ENCODE peak calls at places on chromosomes 13 and 19, in five cellular contexts. A is osteoblast; T is effector memory CD4-positive, alpha-beta T cell; J is endothelial cell of umbilical vein; M is pancreas. K is an unnamed sample. For H3K9me3, the result is how much of the 10 kb centered on the place peaks cover.

GRCh38 chr13:95074820-95075219 is 226.4 kb downstream of the ABCC4 start:
- DNase-seq in A (no peak), T (no peak), J (no peak), M (no peak), K (no peak)

GRCh38 chr19:41930322-41930722 is 2.1 kb upstream of the ERFL start:
- DNase-seq in A (no peak), T (no peak), J (no peak), M (no peak), K (no peak)

GRCh38 chr13:99196466-99197256 is 4.0 kb upstream of the UBAC2 start:
- DNase-seq in A (peak), T (no peak), J (peak), M (no peak), K (no peak)

GRCh38 chr13:36884235-36884634 is 35.8 kb downstream of the SMAD9 start:
- DNase-seq in A (no peak), T (no peak), J (no peak), M (no peak), K (no peak)

GRCh38 chr13:99218545-99218944 is 17.9 kb downstream of the UBAC2 start:
- DNase-seq in A (no peak), T (no peak), J (peak), M (peak), K (no peak)

GRCh38 chr19:42531313-42531712 is 3.0 kb upstream of the CEACAM1 start:
- DNase-seq in A (no peak), T (no peak), J (no peak), M (no peak), K (no peak)

GRCh38 chr13:48400820-48401219 is 12.1 kb downstream of the LPAR6 start:
- DNase-seq in A (peak), T (no peak), J (peak), M (no peak), K (no peak)

GRCh38 chr13:74134777-74135305 is 637 bp upstream of the KLF12 start:
- DNase-seq in A (peak), T (peak), J (no peak), M (peak), K (peak)

GRCh38 chr13:47426126-47426849 is 529.4 kb upstream of the HTR2A start:
- DNase-seq in A (no peak), T (no peak), J (no peak), M (no peak), K (no peak)

GRCh38 chr13:32940601-32941000 is 75.6 kb upstream of the KL start:
- DNase-seq in A (no peak), T (no peak), J (no peak), M (no peak), K (no peak)

GRCh38 chr13:72458701-72459100 is 268.7 kb downstream of the MZT1 start:
- DNase-seq in A (no peak), T (no peak), J (no peak), M (no peak), K (no peak)

GRCh38 chr13:109610517-109610916 is 175.9 kb downstream of the IRS2 start:
- DNase-seq in A (no peak), T (no peak), J (no peak), M (no peak), K (peak)

GRCh38 chr13:24630851-24631341 is 49.3 kb upstream of the ATP12A start:
- DNase-seq in A (no peak), T (no peak), J (no peak), M (no peak), K (no peak)

GRCh38 chr13:29577135-29578051 is 18.1 kb downstream of the SLC7A1 start:
- DNase-seq in A (no peak), T (no peak), J (no peak), M (peak), K (no peak)

GRCh38 chr13:74730556-74731331 is 596.5 kb upstream of the KLF12 start:
- DNase-seq in A (no peak), T (no peak), J (peak), M (no peak), K (no peak)

GRCh38 chr19:47187023-47187655 is 43.9 kb downstream of the BBC3 start:
- DNase-seq in A (no peak), T (no peak), J (no peak), M (no peak), K (no peak)

GRCh38 chr13:93169980-93170379 is 56.6 kb upstream of the GPC6 start:
- DNase-seq in A (peak), T (no peak), J (no peak), M (no peak), K (no peak)

GRCh38 chr19:49436381-49437017 is 4.8 kb downstream of the SLC17A7 start:
- DNase-seq in A (peak), T (peak), J (no peak), M (no peak), K (peak)

GRCh38 chr19:47483800-47484690 is at the start of gene KPTN:
- DNase-seq in A (peak), T (peak), J (peak), M (peak), K (peak)

GRCh38 chr19:45595814-45596213 is 6.2 kb downstream of the GPR4 start:
- DNase-seq in A (peak), T (no peak), J (no peak), M (no peak), K (no peak)

GRCh38 chr19:10118960-10119359 is 739 bp downstream of the EIF3G start:
- DNase-seq in A (peak), T (no peak), J (no peak), M (no peak), K (no peak)

GRCh38 chr19:11405846-11406643 is 13.1 kb downstream of the RGL3 start:
- DNase-seq in A (peak), T (no peak), J (no peak), M (no peak), K (no peak)

GRCh38 chr19:24074720-24075119 is 12.3 kb upstream of the ZNF254 start:
- DNase-seq in A (no peak), T (no peak), J (no peak), M (no peak), K (no peak)

GRCh38 chr13:104854007-104854406 is 1681.5 kb downstream of the EFNB2 start:
- DNase-seq in A (no peak), T (no peak), J (no peak), M (no peak), K (no peak)

GRCh38 chr19:54489766-54490165 is 12.9 kb upstream of the LAIR2 start:
- DNase-seq in A (no peak), T (no peak), J (no peak), M (no peak), K (no peak)

GRCh38 chr19:13078897-13079541 is 23.6 kb downstream of the LYL1 start:
- DNase-seq in A (no peak), T (no peak), J (no peak), M (no peak), K (no peak)

GRCh38 chr19:18933297-18933696 is 7.7 kb downstream of the HOMER3 start:
- DNase-seq in A (peak), T (no peak), J (no peak), M (no peak), K (no peak)

GRCh38 chr13:111906816-111907215 is 160.1 kb upstream of the SOX1 start:
- DNase-seq in A (no peak), T (no peak), J (no peak), M (no peak), K (no peak)

GRCh38 chr13:32135655-32136054 is 104.1 kb downstream of the FRY start:
- DNase-seq in A (no peak), T (no peak), J (no peak), M (no peak), K (no peak)

GRCh38 chr13:46654956-46655726 is 102.2 kb downstream of the LRCH1 start:
- DNase-seq in A (no peak), T (no peak), J (peak), M (no peak), K (no peak)

GRCh38 chr19:44808463-44809371 is at the start of gene BCAM:
- DNase-seq in A (peak), T (no peak), J (peak), M (peak), K (no peak)

GRCh38 chr13:33494596-33495214 is 209.2 kb upstream of the STARD13 start:
- DNase-seq in A (peak), T (no peak), J (peak), M (no peak), K (no peak)

GRCh38 chr19:35048911-35049411 is 7.4 kb downstream of the HPN start:
- DNase-seq in A (peak), T (no peak), J (no peak), M (peak), K (no peak)

GRCh38 chr19:45293682-45294081 is 29.0 kb downstream of the CKM start:
- DNase-seq in A (no peak), T (no peak), J (no peak), M (no peak), K (no peak)

GRCh38 chr19:1009043-1009975 is 9.1 kb downstream of the GRIN3B start:
- DNase-seq in A (peak), T (no peak), J (no peak), M (no peak), K (no peak)

GRCh38 chr13:43551897-43552456 is 234.8 kb downstream of the ENOX1 start:
- DNase-seq in A (no peak), T (no peak), J (no peak), M (no peak), K (no peak)

GRCh38 chr19:34475975-34476594 is 5.5 kb upstream of the WTIP start:
- DNase-seq in A (no peak), T (no peak), J (no peak), M (no peak), K (no peak)

GRCh38 chr19:57111329-57111644 is 8.5 kb upstream of the USP29 start:
- DNase-seq in A (no peak), T (no peak), J (no peak), M (no peak), K (no peak)

GRCh38 chr19:57106646-57107235 is 13.0 kb upstream of the USP29 start:
- DNase-seq in A (no peak), T (no peak), J (no peak), M (no peak), K (no peak)

GRCh38 chr19:57105976-57106610 is 13.7 kb upstream of the USP29 start:
- DNase-seq in A (no peak), T (no peak), J (no peak), M (no peak), K (no peak)

GRCh38 chr19:57110592-57111328 is 9.0 kb upstream of the USP29 start:
- DNase-seq in A (no peak), T (no peak), J (no peak), M (peak), K (no peak)
- H3K9me3 ChIP-seq in A (under half), T (under half), J (under half), M (under half), K (under half)

GRCh38 chr19:57570707-57571106 is 8.0 kb downstream of the ZNF416 start:
- DNase-seq in A (no peak), T (no peak), J (no peak), M (no peak), K (no peak)
- H3K9me3 ChIP-seq in A (half or more), T (half or more), J (under half), M (under half), K (half or more)

GRCh38 chr19:52948025-52948770 is 14.5 kb downstream of the ZNF816 start:
- DNase-seq in A (no peak), T (no peak), J (no peak), M (no peak), K (no peak)
- H3K9me3 ChIP-seq in A (under half), T (half or more), J (under half), M (under half), K (under half)

GRCh38 chr13:40488869-40489391 is 177.5 kb downstream of the FOXO1 start:
- DNase-seq in A (no peak), T (no peak), J (no peak), M (no peak), K (no peak)

GRCh38 chr13:40492511-40492910 is 173.9 kb downstream of the FOXO1 start:
- DNase-seq in A (no peak), T (no peak), J (no peak), M (no peak), K (no peak)

GRCh38 chr13:40494513-40494912 is 171.9 kb downstream of the FOXO1 start:
- DNase-seq in A (peak), T (no peak), J (peak), M (no peak), K (no peak)

GRCh38 chr13:40486518-40487163 is 179.8 kb downstream of the FOXO1 start:
- DNase-seq in A (no peak), T (no peak), J (no peak), M (no peak), K (no peak)

GRCh38 chr13:40490086-40490723 is 176.2 kb downstream of the FOXO1 start:
- DNase-seq in A (no peak), T (no peak), J (no peak), M (no peak), K (no peak)
- H3K9me3 ChIP-seq in A (under half), T (under half), J (under half), M (under half), K (under half)

DNA sequence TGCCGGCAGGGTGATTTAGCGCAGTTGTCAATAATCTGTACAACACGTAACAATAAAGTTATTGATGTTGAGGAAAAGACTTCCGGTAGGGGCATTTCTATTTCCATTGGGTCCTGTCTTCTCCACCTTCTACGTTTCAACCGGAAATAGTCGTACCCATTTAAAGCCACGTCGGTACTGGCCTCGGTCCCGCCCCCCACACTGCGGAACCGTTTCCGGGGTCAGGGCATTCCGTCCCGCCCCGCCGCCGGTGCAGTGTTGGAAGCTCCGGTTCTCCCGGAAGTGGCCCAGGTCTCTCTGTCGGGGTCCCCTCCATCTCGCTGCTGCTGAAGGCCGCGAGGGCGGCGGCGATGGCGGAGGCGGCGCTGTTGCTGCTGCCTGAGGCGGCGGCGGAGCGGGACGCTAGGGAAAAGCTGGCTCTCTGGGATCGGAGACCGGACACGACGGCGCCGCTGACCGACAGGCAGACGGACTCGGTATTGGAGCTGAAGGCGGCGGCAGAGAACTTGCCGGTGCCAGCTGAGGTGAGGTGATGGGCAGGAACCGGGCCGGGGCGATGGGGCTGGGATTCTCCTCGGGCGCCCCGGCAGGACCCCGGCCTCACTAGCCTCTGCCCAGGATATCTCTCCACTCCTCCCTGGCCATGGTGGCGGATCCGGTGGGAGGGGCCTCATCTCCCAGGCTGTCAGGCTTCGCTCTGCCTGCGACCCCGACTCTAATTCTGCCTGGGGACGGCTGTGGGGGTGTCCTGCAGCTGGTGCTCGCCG is at the start of gene COG3:
- DNase-seq in A (peak), T (peak), J (peak), M (peak), K (peak)
- H3K9me3 ChIP-seq in A (under half), T (under half), J (under half), M (under half), K (under half)

DNA sequence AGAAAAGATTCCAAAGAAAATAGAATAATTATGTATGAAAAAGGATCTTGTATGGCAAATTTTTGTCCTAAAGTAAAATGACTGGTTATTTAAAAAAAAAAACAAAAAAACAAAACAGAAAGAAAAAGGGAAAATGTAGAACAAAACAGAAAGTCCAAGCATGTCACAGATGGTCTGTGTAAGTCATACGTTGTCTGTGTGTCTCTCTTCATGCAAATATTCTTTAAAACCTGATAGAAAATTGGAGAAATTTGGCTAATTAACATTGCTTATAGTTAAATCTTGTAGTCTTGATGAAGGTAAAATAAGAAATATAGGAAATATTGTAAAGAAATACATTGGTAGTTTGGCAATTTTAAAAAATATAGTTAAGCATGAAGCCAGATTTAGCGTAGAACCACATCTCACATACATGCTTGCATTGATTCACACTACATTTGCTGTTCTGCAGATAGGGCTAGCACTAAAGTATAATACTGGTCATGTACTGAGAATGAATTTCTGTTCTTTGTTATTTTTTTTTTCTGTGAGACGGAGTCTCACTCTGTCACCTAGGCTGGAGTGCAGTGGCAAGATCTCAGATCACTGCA is 58.4 kb downstream of the SPRYD7 start:
- DNase-seq in A (no peak), T (no peak), J (no peak), M (no peak), K (no peak)
- H3K9me3 ChIP-seq in A (under half), T (under half), J (under half), M (under half), K (under half)

DNA sequence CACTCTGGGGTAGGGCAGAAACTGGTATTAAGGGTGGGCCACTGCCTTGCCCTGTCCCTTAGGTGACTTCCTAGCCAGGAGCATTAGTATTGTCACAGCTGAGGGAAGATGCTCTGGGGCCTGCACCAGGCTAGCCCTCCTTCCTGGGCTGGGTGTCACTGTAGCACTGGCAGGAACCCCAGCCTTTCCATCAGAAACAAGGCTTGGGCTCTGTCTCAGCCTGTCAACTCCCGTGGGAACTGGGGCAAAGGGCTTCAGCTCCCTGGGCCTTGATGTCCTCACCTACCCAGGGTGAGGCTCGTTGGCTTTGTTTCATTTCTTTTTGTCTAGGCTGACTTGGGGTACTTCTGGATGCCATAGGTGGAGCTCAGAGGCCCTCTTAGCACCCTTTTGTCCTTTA is 18.0 kb downstream of the PAF1 start:
- DNase-seq in A (peak), T (no peak), J (no peak), M (no peak), K (no peak)
- H3K9me3 ChIP-seq in A (under half), T (under half), J (under half), M (under half), K (under half)

GRCh38 chr19:52444506-52444905 is 8.8 kb upstream of the ZNF578 start:
- DNase-seq in A (no peak), T (no peak), J (no peak), M (no peak), K (no peak)

GRCh38 chr19:52442179-52442578 is 11.2 kb upstream of the ZNF578 start:
- DNase-seq in A (no peak), T (no peak), J (no peak), M (no peak), K (no peak)
- H3K9me3 ChIP-seq in A (under half), T (under half), J (under half), M (under half), K (under half)